ENCODE peak calls at places on chromosomes 1 and 21, in seven cellular contexts. M is K562, Q is HCT116, A is H1, S is Panc1, U is GM12878, T is HepG2. H is an unnamed sample.

GRCh38 chr1:115529216-115529897 is 112.4 kb upstream of the VANGL1 start:
- DNase-seq in M (no peak), A (no peak), S (no peak), U (no peak), Q (no peak), T (no peak), H (no peak)

GRCh38 chr1:194117582-194117981 is 931.2 kb upstream of the B3GALT2 start:
- DNase-seq in U (no peak), Q (no peak), A (peak; percentile 79), T (peak; percentile 37), S (no peak), M (peak; percentile 7), H (peak; percentile 21)

GRCh38 chr1:18294437-18295176 is 186.1 kb upstream of the KLHDC7A start:
- DNase-seq in M (no peak), S (no peak), T (no peak), Q (no peak), A (peak; percentile 78), U (no peak), H (no peak)

GRCh38 chr1:18932387-18932786 is 24.1 kb downstream of the IFFO2 start:
- DNase-seq in U (no peak), M (no peak), A (no peak), T (no peak), Q (no peak), S (no peak), H (no peak)

GRCh38 chr1:145916745-145917144 is 1.8 kb downstream of the PEX11B start:
- DNase-seq in Q (no peak), T (no peak), M (peak; percentile 12), U (no peak), S (no peak), A (no peak), H (no peak)

GRCh38 chr1:77540501-77541161 is 141.8 kb downstream of the ZZZ3 start:
- DNase-seq in S (no peak), M (no peak), U (no peak), A (no peak), Q (no peak), T (no peak), H (no peak)

GRCh38 chr1:27724961-27725373 is 794 bp upstream of the FAM76A start:
- DNase-seq in T (peak; percentile 68), Q (no peak), A (peak; percentile 70), S (no peak), M (no peak), U (no peak), H (peak; percentile 9)

GRCh38 chr1:172946814-172947507 is 103.8 kb downstream of the TNFSF18 start:
- DNase-seq in M (no peak), Q (no peak), S (no peak), U (no peak), A (no peak), T (no peak), H (no peak)

GRCh38 chr21:33259995-33260394 is 6.2 kb upstream of the IL10RB start:
- DNase-seq in A (no peak), M (no peak), T (peak; percentile 41), S (no peak), Q (no peak), U (no peak), H (no peak)

GRCh38 chr1:5599541-5599940 is 392.7 kb downstream of the NPHP4 start:
- DNase-seq in M (no peak), U (no peak), Q (no peak), T (no peak), S (no peak), A (no peak), H (no peak)

GRCh38 chr1:107019166-107019565 is 37.3 kb upstream of the PRMT6 start:
- DNase-seq in Q (no peak), S (no peak), M (no peak), U (no peak), T (no peak), A (no peak), H (no peak)

GRCh38 chr1:5502310-5503194 is 489.7 kb downstream of the NPHP4 start:
- DNase-seq in M (no peak), A (no peak), U (no peak), S (no peak), Q (no peak), T (no peak), H (no peak)

GRCh38 chr1:241666419-241666818 is 14.3 kb downstream of the WDR64 start:
- DNase-seq in T (no peak), Q (no peak), S (no peak), A (no peak), M (no peak), U (no peak), H (no peak)

GRCh38 chr1:205012416-205013140 is 30.4 kb upstream of the CNTN2 start:
- DNase-seq in S (no peak), A (no peak), T (no peak), U (no peak), M (no peak), Q (no peak), H (no peak)

GRCh38 chr1:205016075-205016474 is 26.9 kb upstream of the CNTN2 start:
- DNase-seq in S (no peak), T (no peak), A (no peak), U (no peak), M (no peak), Q (no peak), H (no peak)

GRCh38 chr1:205015241-205015640 is 27.8 kb upstream of the CNTN2 start:
- DNase-seq in A (no peak), T (no peak), U (no peak), Q (no peak), S (no peak), M (no peak), H (no peak)

GRCh38 chr1:205014772-205015171 is 28.2 kb upstream of the CNTN2 start:
- DNase-seq in T (no peak), Q (no peak), S (no peak), U (no peak), A (no peak), M (no peak), H (no peak)

GRCh38 chr1:205013683-205014367 is 29.2 kb upstream of the CNTN2 start:
- DNase-seq in M (no peak), S (no peak), Q (no peak), T (no peak), U (no peak), A (no peak), H (peak; percentile 71)
- TF ChIP-seq SIN3A in M (no peak), S (no peak), Q (no peak), T (no peak), U (no peak), A (no peak), H (no peak)

GRCh38 chr1:157575744-157576143 is 22.1 kb downstream of the FCRL4 start:
- DNase-seq in Q (no peak), M (no peak), T (no peak), U (no peak), A (no peak), S (no peak), H (no peak)
- TF ChIP-seq SIN3A in Q (no peak), M (no peak), T (no peak), U (no peak), A (no peak), S (no peak), H (no peak)

GRCh38 chr1:159746676-159747075 is 32.3 kb upstream of the CRP start:
- DNase-seq in M (no peak), T (no peak), U (no peak), S (no peak), A (no peak), Q (no peak), H (no peak)

GRCh38 chr1:159752135-159752580 is 28.6 kb upstream of the DUSP23 start:
- DNase-seq in A (no peak), U (no peak), T (peak; percentile 21), S (no peak), M (no peak), Q (no peak), H (no peak)

GRCh38 chr1:159749630-159750029 is 31.1 kb upstream of the DUSP23 start:
- DNase-seq in T (no peak), Q (no peak), A (no peak), U (no peak), M (no peak), S (no peak), H (no peak)

GRCh38 chr1:159753386-159753785 is 27.4 kb upstream of the DUSP23 start:
- DNase-seq in A (no peak), Q (no peak), U (no peak), S (no peak), M (no peak), T (no peak), H (no peak)

DNA sequence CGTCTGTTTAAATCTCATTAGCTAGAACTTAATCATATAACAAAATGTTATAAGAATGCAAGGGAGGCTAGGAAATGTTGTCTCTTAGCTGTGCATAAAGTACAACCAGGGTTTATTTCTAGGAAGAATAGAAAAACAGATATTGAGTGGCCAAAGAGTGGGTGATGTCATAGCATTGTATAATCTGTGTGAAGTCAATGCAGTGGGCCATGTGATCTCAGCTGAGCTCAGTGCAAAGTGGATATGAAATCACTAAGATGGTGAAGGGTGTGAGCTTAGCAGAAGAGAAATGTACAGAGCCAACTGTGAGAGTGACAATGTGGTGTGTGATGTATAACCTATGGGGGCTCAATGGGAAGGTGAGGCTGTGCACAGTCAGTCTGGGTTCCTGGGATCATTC is 29.7 kb upstream of the DUSP23 start:
- DNase-seq in A (no peak), U (no peak), M (no peak), S (no peak), T (no peak), Q (no peak), H (no peak)
- TF ChIP-seq SIN3A in A (no peak), U (no peak), M (no peak), S (no peak), T (no peak), Q (no peak), H (no peak)

GRCh38 chr1:7644086-7644485 is 127.0 kb upstream of the VAMP3 start:
- DNase-seq in M (no peak), A (no peak), U (no peak), Q (no peak), S (no peak), T (no peak), H (no peak)
- TF ChIP-seq SIN3A in M (no peak), A (no peak), U (no peak), Q (no peak), S (no peak), T (no peak), H (no peak)

H was measured in SK-N-SH.